ENCODE peak calls at places on chromosome 1, in five cellular contexts. E, Z, P, O and S are unnamed samples.

GRCh38 chr1:86430376-86430775 is 6.4 kb downstream of the CLCA2 start:
- DNase-seq in E (no peak), Z (no peak), P (no peak), O (no peak), S (no peak)

GRCh38 chr1:89822999-89823628 is 2.3 kb downstream of the LRRC8D start:
- DNase-seq in E (no peak), Z (no peak), P (no peak), O (no peak), S (no peak)

GRCh38 chr1:38576241-38576640 is 283.3 kb downstream of the RRAGC start:
- DNase-seq in E (no peak), Z (no peak), P (peak), O (no peak), S (no peak)

GRCh38 chr1:65949230-65949626 is 156.5 kb downstream of the PDE4B start:
- DNase-seq in E (no peak), Z (no peak), P (no peak), O (no peak), S (no peak)

GRCh38 chr1:83887483-83887882 is 111.4 kb downstream of the TTLL7 start:
- DNase-seq in E (no peak), Z (no peak), P (no peak), O (no peak), S (no peak)

GRCh38 chr1:107139833-107140702 is 771 bp upstream of the NTNG1 start:
- DNase-seq in E (peak), Z (peak), P (peak), O (no peak), S (peak)

GRCh38 chr1:145782166-145783099 is 41.5 kb downstream of the RNF115 start:
- DNase-seq in E (peak), Z (no peak), P (no peak), O (no peak), S (no peak)

GRCh38 chr1:48889615-48890014 is 112.9 kb upstream of the BEND5 start:
- DNase-seq in E (no peak), Z (no peak), P (no peak), O (no peak), S (no peak)

GRCh38 chr1:26290416-26291261 is 10.8 kb downstream of the SH3BGRL3 start:
- DNase-seq in E (no peak), Z (no peak), P (no peak), O (no peak), S (peak)

GRCh38 chr1:222794656-222795474 is 20.0 kb upstream of the DISP1 start:
- DNase-seq in E (no peak), Z (no peak), P (no peak), O (no peak), S (no peak)

GRCh38 chr1:25795955-25796806 is 3.8 kb upstream of the SELENON start:
- DNase-seq in E (no peak), Z (no peak), P (no peak), O (no peak), S (no peak)

GRCh38 chr1:211788626-211789025 is 41.9 kb downstream of the LPGAT1 start:
- DNase-seq in E (no peak), Z (no peak), P (no peak), O (no peak), S (no peak)